ENCODE peak calls at places on chromosomes 16 and 17, in seven cellular contexts. F is uterus, H is substantia nigra, G is iris pigment epithelial cell, K is CMK, Q is AG04450, V is body of pancreas. I is an unnamed sample.

GRCh38 chr17:4509923-4510614 is 11.4 kb downstream of the SPNS2 start:
- DNase-seq in F (no peak), H (no peak), G (no peak), K (no peak), Q (no peak), V (no peak), I (no peak)

GRCh38 chr16:11698271-11698689 is 30.0 kb downstream of the SNN start:
- DNase-seq in F (no peak), H (no peak), G (peak; percentile 73), K (no peak), Q (no peak), V (no peak), I (no peak)

GRCh38 chr17:64306850-64307463 is 43.9 kb upstream of the TEX2 start:
- DNase-seq in F (peak; percentile 59), H (no peak), G (peak; percentile 66), K (peak; percentile 30), Q (peak; percentile 44), V (peak; percentile 70), I (peak; percentile 62)

GRCh38 chr16:47528431-47528830 is 67.3 kb downstream of the PHKB start:
- DNase-seq in F (no peak), H (no peak), G (no peak), K (no peak), Q (no peak), V (no peak), I (no peak)

GRCh38 chr17:34998205-34998604 is 17.9 kb downstream of the LIG3 start:
- DNase-seq in F (peak; percentile 26), H (peak; percentile 32), G (peak; percentile 78), K (peak; percentile 45), Q (peak; percentile 51), V (peak; percentile 70), I (peak; percentile 58)

GRCh38 chr16:85778873-85779272 is 20.5 kb downstream of the EMC8 start:
- DNase-seq in F (no peak), H (no peak), G (no peak), K (no peak), Q (no peak), V (no peak), I (no peak)

GRCh38 chr17:40316571-40317344 is 7.8 kb downstream of the RARA start:
- DNase-seq in F (peak; percentile 83), H (no peak), G (peak; percentile 73), K (no peak), Q (peak; percentile 47), V (peak; percentile 62), I (no peak)

GRCh38 chr16:11101283-11101682 is 154.7 kb downstream of the SOCS1 start:
- DNase-seq in F (no peak), H (no peak), G (no peak), K (no peak), Q (no peak), V (no peak), I (no peak)

GRCh38 chr16:57167951-57168350 is 17.9 kb downstream of the PSME3IP1 start:
- DNase-seq in F (no peak), H (no peak), G (peak; percentile 83), K (no peak), Q (peak; percentile 29), V (no peak), I (no peak)

GRCh38 chr16:80619824-80620223 is 79.0 kb downstream of the DYNLRB2 start:
- DNase-seq in F (no peak), H (no peak), G (no peak), K (no peak), Q (no peak), V (no peak), I (no peak)

GRCh38 chr17:29664743-29665479 is 42.2 kb upstream of the CORO6 start:
- DNase-seq in F (no peak), H (no peak), G (peak; percentile 82), K (no peak), Q (no peak), V (no peak), I (no peak)

GRCh38 chr17:40106760-40107265 is 6.4 kb upstream of the NR1D1 start:
- DNase-seq in F (peak; percentile 62), H (no peak), G (no peak), K (no peak), Q (no peak), V (no peak), I (no peak)

GRCh38 chr17:28937044-28937729 is 14.1 kb downstream of the PHF12 start:
- DNase-seq in F (no peak), H (no peak), G (peak; percentile 55), K (no peak), Q (no peak), V (no peak), I (no peak)